ENCODE peak calls at places on chromosomes 1 and 21, in six cellular contexts. One of them, this sample, is unnamed.

GRCh38 chr1:46194641-46195179 is 3.5 kb downstream of the POMGNT1 start:
- DNase-seq in islet precursor cell: no peak
- DNase-seq in T-helper 22 cell: no peak
- DNase-seq in NCI-H1105: no peak
- DNase-seq in left ventricle myocardium inferior: no peak
- DNase-seq in amygdala: no peak
- DNase-seq in this sample: no peak

GRCh38 chr21:27954806-27955205 is 987.9 kb upstream of the ADAMTS5 start:
- DNase-seq in islet precursor cell: no peak
- DNase-seq in T-helper 22 cell: no peak
- DNase-seq in NCI-H1105: no peak
- DNase-seq in left ventricle myocardium inferior: no peak
- DNase-seq in amygdala: no peak
- DNase-seq in this sample: no peak

GRCh38 chr1:214454619-214455396 is 96.6 kb downstream of the PTPN14 start:
- DNase-seq in islet precursor cell: peak
- DNase-seq in T-helper 22 cell: no peak
- DNase-seq in NCI-H1105: no peak
- DNase-seq in left ventricle myocardium inferior: no peak
- DNase-seq in amygdala: no peak
- DNase-seq in this sample: no peak

GRCh38 chr1:228490120-228491078 is 3.2 kb downstream of the RNF187 start:
- DNase-seq in islet precursor cell: no peak
- DNase-seq in T-helper 22 cell: no peak
- DNase-seq in NCI-H1105: peak
- DNase-seq in left ventricle myocardium inferior: peak
- DNase-seq in amygdala: no peak
- DNase-seq in this sample: no peak

GRCh38 chr1:8266436-8267165 is 51.3 kb upstream of the SLC45A1 start:
- DNase-seq in islet precursor cell: no peak
- DNase-seq in T-helper 22 cell: no peak
- DNase-seq in NCI-H1105: no peak
- DNase-seq in left ventricle myocardium inferior: no peak
- DNase-seq in amygdala: no peak
- DNase-seq in this sample: no peak

GRCh38 chr1:229249854-229250644 is 20.9 kb upstream of the RAB4A start:
- DNase-seq in islet precursor cell: no peak
- DNase-seq in T-helper 22 cell: no peak
- DNase-seq in NCI-H1105: no peak
- DNase-seq in left ventricle myocardium inferior: no peak
- DNase-seq in amygdala: no peak
- DNase-seq in this sample: no peak

GRCh38 chr21:45718413-45718812 is 74.9 kb downstream of the PCBP3 start:
- DNase-seq in islet precursor cell: no peak
- DNase-seq in T-helper 22 cell: no peak
- DNase-seq in NCI-H1105: no peak
- DNase-seq in left ventricle myocardium inferior: no peak
- DNase-seq in amygdala: no peak
- DNase-seq in this sample: no peak

GRCh38 chr1:86704972-86705632 is 726 bp downstream of the SH3GLB1 start:
- DNase-seq in islet precursor cell: peak
- DNase-seq in T-helper 22 cell: peak
- DNase-seq in NCI-H1105: peak
- DNase-seq in left ventricle myocardium inferior: peak
- DNase-seq in amygdala: peak
- DNase-seq in this sample: peak

GRCh38 chr1:198205021-198205684 is 48.4 kb downstream of the NEK7 start:
- DNase-seq in islet precursor cell: no peak
- DNase-seq in T-helper 22 cell: no peak
- DNase-seq in NCI-H1105: no peak
- DNase-seq in left ventricle myocardium inferior: peak
- DNase-seq in amygdala: no peak
- DNase-seq in this sample: no peak

GRCh38 chr1:9308236-9308635 is 15.5 kb downstream of the SPSB1 start:
- DNase-seq in islet precursor cell: no peak
- DNase-seq in T-helper 22 cell: no peak
- DNase-seq in NCI-H1105: no peak
- DNase-seq in left ventricle myocardium inferior: no peak
- DNase-seq in amygdala: no peak
- DNase-seq in this sample: no peak

GRCh38 chr1:244339776-244340175 is 111.9 kb downstream of the ADSS2 start:
- DNase-seq in islet precursor cell: no peak
- DNase-seq in T-helper 22 cell: no peak
- DNase-seq in NCI-H1105: no peak
- DNase-seq in left ventricle myocardium inferior: no peak
- DNase-seq in amygdala: no peak
- DNase-seq in this sample: no peak

GRCh38 chr1:185561629-185562028 is 172.6 kb upstream of the HMCN1 start:
- DNase-seq in islet precursor cell: no peak
- DNase-seq in T-helper 22 cell: no peak
- DNase-seq in NCI-H1105: no peak
- DNase-seq in left ventricle myocardium inferior: no peak
- DNase-seq in amygdala: no peak
- DNase-seq in this sample: no peak

GRCh38 chr1:109392788-109393580 is 4.7 kb downstream of the SORT1 start:
- DNase-seq in islet precursor cell: peak
- DNase-seq in T-helper 22 cell: no peak
- DNase-seq in NCI-H1105: no peak
- DNase-seq in left ventricle myocardium inferior: peak
- DNase-seq in amygdala: peak
- DNase-seq in this sample: no peak

GRCh38 chr1:245168090-245168489 is 13.3 kb downstream of the KIF26B start:
- DNase-seq in islet precursor cell: no peak
- DNase-seq in T-helper 22 cell: no peak
- DNase-seq in NCI-H1105: no peak
- DNase-seq in left ventricle myocardium inferior: peak
- DNase-seq in amygdala: no peak
- DNase-seq in this sample: no peak

GRCh38 chr1:230458509-230458908 is 32.4 kb upstream of the PGBD5 start:
- DNase-seq in islet precursor cell: no peak
- DNase-seq in T-helper 22 cell: no peak
- DNase-seq in NCI-H1105: no peak
- DNase-seq in left ventricle myocardium inferior: no peak
- DNase-seq in amygdala: no peak
- DNase-seq in this sample: no peak

GRCh38 chr1:106620521-106620954 is 435.9 kb upstream of the PRMT6 start:
- DNase-seq in islet precursor cell: no peak
- DNase-seq in T-helper 22 cell: no peak
- DNase-seq in NCI-H1105: no peak
- DNase-seq in left ventricle myocardium inferior: no peak
- DNase-seq in amygdala: no peak
- DNase-seq in this sample: no peak

GRCh38 chr1:91846007-91846620 is 39.8 kb downstream of the TGFBR3 start:
- DNase-seq in islet precursor cell: no peak
- DNase-seq in T-helper 22 cell: no peak
- DNase-seq in NCI-H1105: peak
- DNase-seq in left ventricle myocardium inferior: no peak
- DNase-seq in amygdala: no peak
- DNase-seq in this sample: no peak

GRCh38 chr1:216937491-216937890 is 214.3 kb upstream of the ESRRG start:
- DNase-seq in islet precursor cell: no peak
- DNase-seq in T-helper 22 cell: no peak
- DNase-seq in NCI-H1105: no peak
- DNase-seq in left ventricle myocardium inferior: no peak
- DNase-seq in amygdala: no peak
- DNase-seq in this sample: no peak

GRCh38 chr21:32710987-32711386 is 16.8 kb downstream of the SYNJ1 start:
- DNase-seq in islet precursor cell: no peak
- DNase-seq in T-helper 22 cell: no peak
- DNase-seq in NCI-H1105: no peak
- DNase-seq in left ventricle myocardium inferior: no peak
- DNase-seq in amygdala: no peak
- DNase-seq in this sample: no peak

GRCh38 chr1:69129538-69129937 is 438.2 kb upstream of the LRRC7 start:
- DNase-seq in islet precursor cell: no peak
- DNase-seq in T-helper 22 cell: no peak
- DNase-seq in NCI-H1105: no peak
- DNase-seq in left ventricle myocardium inferior: no peak
- DNase-seq in amygdala: no peak
- DNase-seq in this sample: no peak

GRCh38 chr1:224922404-224923164 is 6.9 kb upstream of the DNAH14 start:
- DNase-seq in islet precursor cell: peak
- DNase-seq in T-helper 22 cell: no peak
- DNase-seq in NCI-H1105: peak
- DNase-seq in left ventricle myocardium inferior: no peak
- DNase-seq in amygdala: no peak
- DNase-seq in this sample: no peak

GRCh38 chr1:239186487-239186886 is 199.9 kb upstream of the CHRM3 start:
- DNase-seq in islet precursor cell: no peak
- DNase-seq in T-helper 22 cell: no peak
- DNase-seq in NCI-H1105: no peak
- DNase-seq in left ventricle myocardium inferior: no peak
- DNase-seq in amygdala: no peak
- DNase-seq in this sample: no peak

GRCh38 chr1:23168462-23169218 is at the start of gene LUZP1:
- DNase-seq in islet precursor cell: peak
- DNase-seq in T-helper 22 cell: peak
- DNase-seq in NCI-H1105: peak
- DNase-seq in left ventricle myocardium inferior: peak
- DNase-seq in amygdala: peak
- DNase-seq in this sample: peak

GRCh38 chr1:63143482-63143881 is 178.9 kb upstream of the FOXD3 start:
- DNase-seq in islet precursor cell: no peak
- DNase-seq in T-helper 22 cell: no peak
- DNase-seq in NCI-H1105: no peak
- DNase-seq in left ventricle myocardium inferior: no peak
- DNase-seq in amygdala: no peak
- DNase-seq in this sample: no peak

GRCh38 chr1:71054791-71055190 is 7.2 kb upstream of the PTGER3 start:
- DNase-seq in islet precursor cell: no peak
- DNase-seq in T-helper 22 cell: no peak
- DNase-seq in NCI-H1105: no peak
- DNase-seq in left ventricle myocardium inferior: no peak
- DNase-seq in amygdala: no peak
- DNase-seq in this sample: no peak

GRCh38 chr1:93159337-93159736 is 20.9 kb downstream of the TMED5 start:
- DNase-seq in islet precursor cell: no peak
- DNase-seq in T-helper 22 cell: no peak
- DNase-seq in NCI-H1105: no peak
- DNase-seq in left ventricle myocardium inferior: no peak
- DNase-seq in amygdala: no peak
- DNase-seq in this sample: no peak

GRCh38 chr1:218433744-218434143 is 88.6 kb downstream of the TGFB2 start:
- DNase-seq in islet precursor cell: no peak
- DNase-seq in T-helper 22 cell: no peak
- DNase-seq in NCI-H1105: no peak
- DNase-seq in left ventricle myocardium inferior: no peak
- DNase-seq in amygdala: no peak
- DNase-seq in this sample: no peak

GRCh38 chr1:174942547-174943255 is 57.0 kb upstream of the CACYBP start:
- DNase-seq in islet precursor cell: no peak
- DNase-seq in T-helper 22 cell: no peak
- DNase-seq in NCI-H1105: no peak
- DNase-seq in left ventricle myocardium inferior: peak
- DNase-seq in amygdala: no peak
- DNase-seq in this sample: no peak